ENCODE peak calls at places on chromosomes 6 and 20, in nine cellular contexts. One of them, this sample, is unnamed.

GRCh38 chr6:170158296-170159039 is 132.4 kb downstream of the DLL1 start:
- DNase-seq in A549: no peak
- DNase-seq in prostate gland: no peak
- DNase-seq in heart right ventricle: no peak
- DNase-seq in Panc1: no peak
- DNase-seq in CD8-positive, alpha-beta T cell: no peak
- DNase-seq in psoas muscle: peak
- DNase-seq in tibial artery: no peak
- DNase-seq in brain microvascular endothelial cell: no peak
- DNase-seq in this sample: no peak

GRCh38 chr6:73051147-73051546 is 174.1 kb downstream of the KHDC1L start:
- DNase-seq in A549: no peak
- DNase-seq in prostate gland: no peak
- DNase-seq in tibial artery: no peak
- DNase-seq in brain microvascular endothelial cell: no peak
- DNase-seq in CD8-positive, alpha-beta T cell: no peak
- DNase-seq in heart right ventricle: no peak
- DNase-seq in Panc1: no peak
- DNase-seq in psoas muscle: no peak
- DNase-seq in this sample: no peak

GRCh38 chr6:26520840-26521484 is 17.2 kb upstream of the HMGN4 start:
- DNase-seq in heart right ventricle: peak
- DNase-seq in CD8-positive, alpha-beta T cell: peak
- DNase-seq in A549: peak
- DNase-seq in tibial artery: peak
- DNase-seq in psoas muscle: peak
- DNase-seq in Panc1: peak
- DNase-seq in brain microvascular endothelial cell: peak
- DNase-seq in prostate gland: peak
- DNase-seq in this sample: peak

GRCh38 chr20:47357296-47358051 is 975 bp upstream of the ZMYND8 start:
- DNase-seq in psoas muscle: peak
- DNase-seq in A549: peak
- DNase-seq in CD8-positive, alpha-beta T cell: peak
- DNase-seq in tibial artery: peak
- DNase-seq in prostate gland: peak
- DNase-seq in brain microvascular endothelial cell: peak
- DNase-seq in heart right ventricle: peak
- DNase-seq in Panc1: no peak
- DNase-seq in this sample: peak

GRCh38 chr6:36131517-36132220 is 1.4 kb downstream of the MAPK13 start:
- DNase-seq in CD8-positive, alpha-beta T cell: no peak
- DNase-seq in A549: no peak
- DNase-seq in tibial artery: peak
- DNase-seq in Panc1: no peak
- DNase-seq in psoas muscle: no peak
- DNase-seq in prostate gland: no peak
- DNase-seq in heart right ventricle: no peak
- DNase-seq in brain microvascular endothelial cell: peak
- DNase-seq in this sample: no peak

GRCh38 chr6:23003671-23004598 is 434.6 kb downstream of the HDGFL1 start:
- DNase-seq in A549: no peak
- DNase-seq in heart right ventricle: peak
- DNase-seq in prostate gland: no peak
- DNase-seq in Panc1: no peak
- DNase-seq in psoas muscle: peak
- DNase-seq in tibial artery: peak
- DNase-seq in CD8-positive, alpha-beta T cell: no peak
- DNase-seq in brain microvascular endothelial cell: peak
- DNase-seq in this sample: no peak

GRCh38 chr20:23227976-23228375 is 122.6 kb upstream of the NXT1 start:
- DNase-seq in heart right ventricle: no peak
- DNase-seq in tibial artery: no peak
- DNase-seq in prostate gland: no peak
- DNase-seq in A549: no peak
- DNase-seq in CD8-positive, alpha-beta T cell: no peak
- DNase-seq in Panc1: no peak
- DNase-seq in brain microvascular endothelial cell: no peak
- DNase-seq in psoas muscle: no peak
- DNase-seq in this sample: no peak

GRCh38 chr6:1623769-1624070 is 14.0 kb downstream of the FOXC1 start:
- DNase-seq in prostate gland: no peak
- DNase-seq in tibial artery: no peak
- DNase-seq in Panc1: no peak
- DNase-seq in heart right ventricle: no peak
- DNase-seq in brain microvascular endothelial cell: no peak
- DNase-seq in CD8-positive, alpha-beta T cell: no peak
- DNase-seq in psoas muscle: no peak
- DNase-seq in A549: no peak
- DNase-seq in this sample: no peak

GRCh38 chr20:37392441-37393195 is 46.7 kb downstream of the SRC start:
- DNase-seq in Panc1: no peak
- DNase-seq in prostate gland: no peak
- DNase-seq in psoas muscle: peak
- DNase-seq in brain microvascular endothelial cell: no peak
- DNase-seq in tibial artery: no peak
- DNase-seq in heart right ventricle: no peak
- DNase-seq in CD8-positive, alpha-beta T cell: no peak
- DNase-seq in A549: no peak
- DNase-seq in this sample: no peak

GRCh38 chr6:90496617-90497016 is 90.3 kb downstream of the MAP3K7 start:
- DNase-seq in heart right ventricle: no peak
- DNase-seq in CD8-positive, alpha-beta T cell: no peak
- DNase-seq in prostate gland: no peak
- DNase-seq in psoas muscle: no peak
- DNase-seq in A549: no peak
- DNase-seq in tibial artery: no peak
- DNase-seq in Panc1: no peak
- DNase-seq in brain microvascular endothelial cell: no peak
- DNase-seq in this sample: no peak

GRCh38 chr20:1150218-1150617 is 31.8 kb downstream of the PSMF1 start:
- DNase-seq in tibial artery: no peak
- DNase-seq in heart right ventricle: no peak
- DNase-seq in CD8-positive, alpha-beta T cell: no peak
- DNase-seq in Panc1: peak
- DNase-seq in A549: peak
- DNase-seq in prostate gland: no peak
- DNase-seq in psoas muscle: no peak
- DNase-seq in brain microvascular endothelial cell: no peak
- DNase-seq in this sample: no peak

GRCh38 chr20:40646321-40647212 is 42.5 kb downstream of the MAFB start:
- DNase-seq in A549: no peak
- DNase-seq in psoas muscle: no peak
- DNase-seq in prostate gland: no peak
- DNase-seq in heart right ventricle: no peak
- DNase-seq in tibial artery: no peak
- DNase-seq in CD8-positive, alpha-beta T cell: no peak
- DNase-seq in brain microvascular endothelial cell: no peak
- DNase-seq in Panc1: no peak
- DNase-seq in this sample: no peak

GRCh38 chr20:62792940-62793756 is 3.1 kb upstream of the MRGBP start:
- DNase-seq in psoas muscle: no peak
- DNase-seq in A549: no peak
- DNase-seq in prostate gland: no peak
- DNase-seq in Panc1: no peak
- DNase-seq in brain microvascular endothelial cell: no peak
- DNase-seq in heart right ventricle: no peak
- DNase-seq in CD8-positive, alpha-beta T cell: no peak
- DNase-seq in tibial artery: no peak
- DNase-seq in this sample: no peak

GRCh38 chr6:102853249-102853955 is 1459.9 kb downstream of the GRIK2 start:
- DNase-seq in Panc1: no peak
- DNase-seq in CD8-positive, alpha-beta T cell: no peak
- DNase-seq in heart right ventricle: no peak
- DNase-seq in tibial artery: no peak
- DNase-seq in A549: no peak
- DNase-seq in brain microvascular endothelial cell: no peak
- DNase-seq in psoas muscle: no peak
- DNase-seq in prostate gland: no peak
- DNase-seq in this sample: no peak

GRCh38 chr6:152170702-152171667 is 363.5 kb downstream of the ESR1 start:
- DNase-seq in brain microvascular endothelial cell: peak
- DNase-seq in prostate gland: no peak
- DNase-seq in Panc1: no peak
- DNase-seq in CD8-positive, alpha-beta T cell: no peak
- DNase-seq in tibial artery: no peak
- DNase-seq in A549: no peak
- DNase-seq in psoas muscle: no peak
- DNase-seq in heart right ventricle: no peak
- DNase-seq in this sample: no peak

GRCh38 chr6:34391711-34392496 is 565 bp downstream of the NUDT3 start:
- DNase-seq in A549: peak
- DNase-seq in brain microvascular endothelial cell: peak
- DNase-seq in Panc1: no peak
- DNase-seq in prostate gland: peak
- DNase-seq in CD8-positive, alpha-beta T cell: peak
- DNase-seq in tibial artery: peak
- DNase-seq in psoas muscle: peak
- DNase-seq in heart right ventricle: peak
- DNase-seq in this sample: peak

GRCh38 chr6:89411269-89412070 is 603 bp downstream of the RRAGD start:
- DNase-seq in prostate gland: no peak
- DNase-seq in tibial artery: peak
- DNase-seq in psoas muscle: peak
- DNase-seq in CD8-positive, alpha-beta T cell: no peak
- DNase-seq in A549: no peak
- DNase-seq in Panc1: no peak
- DNase-seq in brain microvascular endothelial cell: no peak
- DNase-seq in heart right ventricle: peak
- DNase-seq in this sample: no peak

GRCh38 chr6:146544783-146545182 is 1.1 kb downstream of the RAB32 start:
- DNase-seq in tibial artery: no peak
- DNase-seq in CD8-positive, alpha-beta T cell: no peak
- DNase-seq in psoas muscle: no peak
- DNase-seq in brain microvascular endothelial cell: no peak
- DNase-seq in Panc1: no peak
- DNase-seq in heart right ventricle: no peak
- DNase-seq in prostate gland: no peak
- DNase-seq in A549: no peak
- DNase-seq in this sample: no peak

GRCh38 chr6:163655217-163656121 is 241.0 kb downstream of the QKI start:
- DNase-seq in brain microvascular endothelial cell: no peak
- DNase-seq in psoas muscle: no peak
- DNase-seq in tibial artery: no peak
- DNase-seq in heart right ventricle: no peak
- DNase-seq in prostate gland: no peak
- DNase-seq in A549: no peak
- DNase-seq in CD8-positive, alpha-beta T cell: no peak
- DNase-seq in Panc1: no peak
- DNase-seq in this sample: no peak

GRCh38 chr20:10225439-10226080 is 6.9 kb downstream of the SNAP25 start:
- DNase-seq in brain microvascular endothelial cell: no peak
- DNase-seq in tibial artery: no peak
- DNase-seq in Panc1: no peak
- DNase-seq in CD8-positive, alpha-beta T cell: no peak
- DNase-seq in heart right ventricle: no peak
- DNase-seq in psoas muscle: no peak
- DNase-seq in prostate gland: no peak
- DNase-seq in A549: peak
- DNase-seq in this sample: no peak

GRCh38 chr20:35215066-35215956 is 11.2 kb upstream of the MMP24 start:
- DNase-seq in tibial artery: no peak
- DNase-seq in brain microvascular endothelial cell: no peak
- DNase-seq in heart right ventricle: no peak
- DNase-seq in CD8-positive, alpha-beta T cell: no peak
- DNase-seq in Panc1: no peak
- DNase-seq in prostate gland: no peak
- DNase-seq in A549: peak
- DNase-seq in psoas muscle: no peak
- DNase-seq in this sample: no peak

GRCh38 chr20:46099491-46100287 is 9.9 kb upstream of the NCOA5 start:
- DNase-seq in heart right ventricle: no peak
- DNase-seq in prostate gland: no peak
- DNase-seq in brain microvascular endothelial cell: no peak
- DNase-seq in psoas muscle: peak
- DNase-seq in tibial artery: no peak
- DNase-seq in A549: no peak
- DNase-seq in CD8-positive, alpha-beta T cell: no peak
- DNase-seq in Panc1: no peak
- DNase-seq in this sample: peak

GRCh38 chr6:42727627-42728026 is 5.2 kb upstream of the PRPH2 start:
- DNase-seq in tibial artery: no peak
- DNase-seq in brain microvascular endothelial cell: no peak
- DNase-seq in heart right ventricle: no peak
- DNase-seq in prostate gland: no peak
- DNase-seq in psoas muscle: no peak
- DNase-seq in A549: no peak
- DNase-seq in Panc1: no peak
- DNase-seq in CD8-positive, alpha-beta T cell: no peak
- DNase-seq in this sample: no peak
- H3K27ac ChIP-seq in tibial artery: peak
- H3K27ac ChIP-seq in brain microvascular endothelial cell: peak
- H3K27ac ChIP-seq in heart right ventricle: peak
- H3K27ac ChIP-seq in prostate gland: peak
- H3K27ac ChIP-seq in psoas muscle: peak
- H3K27ac ChIP-seq in A549: no peak
- H3K27ac ChIP-seq in Panc1: no peak
- H3K27ac ChIP-seq in CD8-positive, alpha-beta T cell: no peak
- H3K27ac ChIP-seq in this sample: no peak

GRCh38 chr6:33192671-33193602 is 670 bp upstream of the COL11A2 start:
- DNase-seq in prostate gland: no peak
- DNase-seq in tibial artery: no peak
- DNase-seq in heart right ventricle: peak
- DNase-seq in brain microvascular endothelial cell: no peak
- DNase-seq in A549: no peak
- DNase-seq in CD8-positive, alpha-beta T cell: no peak
- DNase-seq in psoas muscle: peak
- DNase-seq in Panc1: no peak
- DNase-seq in this sample: peak
- H3K27ac ChIP-seq in prostate gland: no peak
- H3K27ac ChIP-seq in tibial artery: peak
- H3K27ac ChIP-seq in heart right ventricle: no peak
- H3K27ac ChIP-seq in brain microvascular endothelial cell: no peak
- H3K27ac ChIP-seq in A549: no peak
- H3K27ac ChIP-seq in CD8-positive, alpha-beta T cell: no peak
- H3K27ac ChIP-seq in psoas muscle: no peak
- H3K27ac ChIP-seq in Panc1: peak
- H3K27ac ChIP-seq in this sample: peak

DNA sequence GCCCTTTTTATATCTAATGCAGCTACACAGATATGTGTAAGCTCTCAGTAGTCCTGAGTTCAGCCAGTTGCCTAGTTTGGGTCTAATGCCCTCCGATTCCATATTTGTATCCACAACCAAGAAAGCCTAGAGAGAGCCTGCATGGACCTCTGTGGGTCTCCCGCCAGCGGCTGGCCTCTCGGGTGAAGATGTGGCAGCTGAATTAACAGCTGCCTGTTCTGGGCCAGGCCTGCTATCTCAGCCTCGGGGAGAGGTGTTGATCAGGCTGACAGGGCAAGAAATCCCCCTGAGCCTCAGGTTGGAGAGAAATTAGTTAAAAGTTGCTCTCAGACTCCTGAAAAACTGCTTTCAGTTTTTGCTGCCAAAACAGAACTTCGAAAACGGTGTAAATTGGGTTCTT is 19.8 kb downstream of the PTK7 start:
- DNase-seq in heart right ventricle: no peak
- DNase-seq in tibial artery: no peak
- DNase-seq in Panc1: no peak
- DNase-seq in psoas muscle: no peak
- DNase-seq in brain microvascular endothelial cell: no peak
- DNase-seq in A549: no peak
- DNase-seq in prostate gland: no peak
- DNase-seq in CD8-positive, alpha-beta T cell: no peak
- DNase-seq in this sample: no peak
- H3K27ac ChIP-seq in heart right ventricle: no peak
- H3K27ac ChIP-seq in tibial artery: no peak
- H3K27ac ChIP-seq in Panc1: peak
- H3K27ac ChIP-seq in psoas muscle: no peak
- H3K27ac ChIP-seq in brain microvascular endothelial cell: no peak
- H3K27ac ChIP-seq in A549: no peak
- H3K27ac ChIP-seq in prostate gland: peak
- H3K27ac ChIP-seq in CD8-positive, alpha-beta T cell: no peak
- H3K27ac ChIP-seq in this sample: no peak

GRCh38 chr6:125746019-125746414 is 3.4 kb upstream of the HEY2 start:
- DNase-seq in CD8-positive, alpha-beta T cell: no peak
- DNase-seq in heart right ventricle: no peak
- DNase-seq in brain microvascular endothelial cell: no peak
- DNase-seq in tibial artery: no peak
- DNase-seq in prostate gland: no peak
- DNase-seq in Panc1: no peak
- DNase-seq in A549: no peak
- DNase-seq in psoas muscle: no peak
- DNase-seq in this sample: no peak
- H3K27ac ChIP-seq in CD8-positive, alpha-beta T cell: no peak
- H3K27ac ChIP-seq in heart right ventricle: peak
- H3K27ac ChIP-seq in brain microvascular endothelial cell: no peak
- H3K27ac ChIP-seq in tibial artery: peak
- H3K27ac ChIP-seq in prostate gland: no peak
- H3K27ac ChIP-seq in Panc1: no peak
- H3K27ac ChIP-seq in A549: no peak
- H3K27ac ChIP-seq in psoas muscle: peak
- H3K27ac ChIP-seq in this sample: peak